ENCODE peak calls at places on chromosomes 2 and 18, in four cellular contexts. One of them, this sample, is unnamed.

GRCh38 chr2:42172020-42172419 is 2.9 kb downstream of the EML4 start:
- DNase-seq in body of pancreas: no peak
- DNase-seq in cardiac fibroblast: no peak
- DNase-seq in CD4-positive, alpha-beta T cell: no peak
- DNase-seq in this sample: no peak

GRCh38 chr2:217160978-217161973 is 301.4 kb upstream of the TNP1 start:
- DNase-seq in body of pancreas: no peak
- DNase-seq in cardiac fibroblast: no peak
- DNase-seq in CD4-positive, alpha-beta T cell: no peak
- DNase-seq in this sample: no peak

GRCh38 chr2:120480903-120481445 is 135.0 kb downstream of the INHBB start:
- DNase-seq in body of pancreas: no peak
- DNase-seq in cardiac fibroblast: no peak
- DNase-seq in CD4-positive, alpha-beta T cell: no peak
- DNase-seq in this sample: no peak

GRCh38 chr18:45086777-45087176 is 406.1 kb downstream of the SETBP1 start:
- DNase-seq in body of pancreas: no peak
- DNase-seq in cardiac fibroblast: no peak
- DNase-seq in CD4-positive, alpha-beta T cell: no peak
- DNase-seq in this sample: no peak

GRCh38 chr2:44510246-44510645 is 148.5 kb downstream of the CAMKMT start:
- DNase-seq in body of pancreas: no peak
- DNase-seq in cardiac fibroblast: peak; percentile 8
- DNase-seq in CD4-positive, alpha-beta T cell: no peak
- DNase-seq in this sample: no peak

GRCh38 chr2:197181491-197181890 is 129.1 kb downstream of the ANKRD44 start:
- DNase-seq in body of pancreas: no peak
- DNase-seq in cardiac fibroblast: peak; percentile 69
- DNase-seq in CD4-positive, alpha-beta T cell: no peak
- DNase-seq in this sample: no peak

GRCh38 chr2:156322681-156323211 is 9.8 kb downstream of the NR4A2 start:
- DNase-seq in body of pancreas: no peak
- DNase-seq in cardiac fibroblast: no peak
- DNase-seq in CD4-positive, alpha-beta T cell: no peak
- DNase-seq in this sample: no peak

GRCh38 chr18:67381608-67382150 is 134.8 kb downstream of the DSEL start:
- DNase-seq in body of pancreas: no peak
- DNase-seq in cardiac fibroblast: no peak
- DNase-seq in CD4-positive, alpha-beta T cell: no peak
- DNase-seq in this sample: no peak

GRCh38 chr18:62485684-62486083 is 37.1 kb upstream of the ZCCHC2 start:
- DNase-seq in body of pancreas: no peak
- DNase-seq in cardiac fibroblast: peak; percentile 90
- DNase-seq in CD4-positive, alpha-beta T cell: no peak
- DNase-seq in this sample: no peak

GRCh38 chr18:44741070-44741469 is 60.4 kb downstream of the SETBP1 start:
- DNase-seq in body of pancreas: no peak
- DNase-seq in cardiac fibroblast: no peak
- DNase-seq in CD4-positive, alpha-beta T cell: no peak
- DNase-seq in this sample: no peak

GRCh38 chr18:21330122-21330701 is 88.2 kb downstream of the GREB1L start:
- DNase-seq in body of pancreas: no peak
- DNase-seq in cardiac fibroblast: peak; percentile 82
- DNase-seq in CD4-positive, alpha-beta T cell: no peak
- DNase-seq in this sample: no peak

GRCh38 chr2:72117718-72118117 is 29.9 kb downstream of the CYP26B1 start:
- DNase-seq in body of pancreas: no peak
- DNase-seq in cardiac fibroblast: no peak
- DNase-seq in CD4-positive, alpha-beta T cell: no peak
- DNase-seq in this sample: no peak

GRCh38 chr2:221767106-221767878 is 195.2 kb upstream of the EPHA4 start:
- DNase-seq in body of pancreas: no peak
- DNase-seq in cardiac fibroblast: peak; percentile 12
- DNase-seq in CD4-positive, alpha-beta T cell: no peak
- DNase-seq in this sample: no peak

GRCh38 chr18:9101730-9102390 is 639 bp upstream of the NDUFV2 start:
- DNase-seq in body of pancreas: no peak
- DNase-seq in cardiac fibroblast: peak; percentile 86
- DNase-seq in CD4-positive, alpha-beta T cell: no peak
- DNase-seq in this sample: no peak

GRCh38 chr18:49227456-49227855 is 233.0 kb downstream of the DYM start:
- DNase-seq in body of pancreas: no peak
- DNase-seq in cardiac fibroblast: no peak
- DNase-seq in CD4-positive, alpha-beta T cell: peak; percentile 2
- DNase-seq in this sample: no peak

GRCh38 chr2:203453858-203454451 is 81.1 kb downstream of the RAPH1 start:
- DNase-seq in body of pancreas: no peak
- DNase-seq in cardiac fibroblast: peak; percentile 79
- DNase-seq in CD4-positive, alpha-beta T cell: no peak
- DNase-seq in this sample: no peak

GRCh38 chr18:21074336-21075323 is 37.0 kb downstream of the ROCK1 start:
- DNase-seq in body of pancreas: no peak
- DNase-seq in cardiac fibroblast: no peak
- DNase-seq in CD4-positive, alpha-beta T cell: no peak
- DNase-seq in this sample: no peak

GRCh38 chr2:112242384-112242783 is 12.5 kb downstream of the ZC3H8 start:
- DNase-seq in body of pancreas: no peak
- DNase-seq in cardiac fibroblast: no peak
- DNase-seq in CD4-positive, alpha-beta T cell: no peak
- DNase-seq in this sample: no peak

GRCh38 chr18:26496528-26496927 is 51.8 kb downstream of the KCTD1 start:
- DNase-seq in body of pancreas: no peak
- DNase-seq in cardiac fibroblast: no peak
- DNase-seq in CD4-positive, alpha-beta T cell: no peak
- DNase-seq in this sample: no peak

GRCh38 chr2:111184725-111185495 is 64.2 kb downstream of the BCL2L11 start:
- DNase-seq in body of pancreas: no peak
- DNase-seq in cardiac fibroblast: no peak
- DNase-seq in CD4-positive, alpha-beta T cell: no peak
- DNase-seq in this sample: no peak

GRCh38 chr18:41145526-41145925 is 809.5 kb upstream of the PIK3C3 start:
- DNase-seq in body of pancreas: no peak
- DNase-seq in cardiac fibroblast: peak; percentile 62
- DNase-seq in CD4-positive, alpha-beta T cell: no peak
- DNase-seq in this sample: no peak

GRCh38 chr2:234747032-234747431 is 204.8 kb upstream of the SH3BP4 start:
- DNase-seq in body of pancreas: no peak
- DNase-seq in cardiac fibroblast: peak; percentile 44
- DNase-seq in CD4-positive, alpha-beta T cell: no peak
- DNase-seq in this sample: no peak

GRCh38 chr2:234745347-234745746 is 206.5 kb upstream of the SH3BP4 start:
- DNase-seq in body of pancreas: no peak
- DNase-seq in cardiac fibroblast: no peak
- DNase-seq in CD4-positive, alpha-beta T cell: no peak
- DNase-seq in this sample: no peak

GRCh38 chr2:234739061-234739460 is 212.8 kb upstream of the SH3BP4 start:
- DNase-seq in body of pancreas: no peak
- DNase-seq in cardiac fibroblast: no peak
- DNase-seq in CD4-positive, alpha-beta T cell: no peak
- DNase-seq in this sample: no peak

GRCh38 chr2:234741976-234742375 is 209.8 kb upstream of the SH3BP4 start:
- DNase-seq in body of pancreas: no peak
- DNase-seq in cardiac fibroblast: peak; percentile 72
- DNase-seq in CD4-positive, alpha-beta T cell: no peak
- DNase-seq in this sample: no peak
- TF ChIP-seq CTCF in body of pancreas: no peak
- TF ChIP-seq CTCF in cardiac fibroblast: no peak
- TF ChIP-seq CTCF in CD4-positive, alpha-beta T cell: no peak
- TF ChIP-seq CTCF in this sample: no peak

DNA sequence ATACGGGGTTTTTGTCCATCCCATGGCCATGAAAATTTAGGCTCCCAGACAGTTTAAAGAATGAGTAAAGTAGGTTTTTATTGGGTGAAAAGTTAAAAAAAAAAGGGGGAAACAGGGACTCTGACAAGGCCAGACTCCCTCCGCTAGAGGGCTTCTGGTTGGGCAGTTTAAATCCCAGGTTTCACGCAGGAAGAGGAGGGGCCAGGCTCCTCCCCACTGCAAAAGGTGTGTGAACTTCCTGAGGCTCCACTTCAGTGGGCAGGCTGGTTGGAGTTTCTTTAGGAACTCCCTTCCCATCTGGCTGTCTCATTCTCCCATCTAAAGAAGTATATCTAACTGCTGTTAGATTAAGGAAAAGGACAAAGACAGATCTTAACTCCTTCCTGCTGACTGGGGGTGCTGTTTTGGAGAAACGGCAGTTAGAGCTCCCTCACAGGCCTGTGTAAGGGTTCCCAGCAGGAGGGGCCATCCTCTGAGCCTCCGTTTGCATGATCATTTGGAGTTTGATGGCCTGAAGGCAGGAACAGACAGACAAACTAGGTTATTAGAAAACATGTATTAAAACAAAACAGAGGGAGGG is 1160.7 kb downstream of the CNTNAP5 start:
- DNase-seq in body of pancreas: no peak
- DNase-seq in cardiac fibroblast: no peak
- DNase-seq in CD4-positive, alpha-beta T cell: no peak
- DNase-seq in this sample: no peak
- TF ChIP-seq CTCF in body of pancreas: no peak
- TF ChIP-seq CTCF in cardiac fibroblast: no peak
- TF ChIP-seq CTCF in CD4-positive, alpha-beta T cell: no peak
- TF ChIP-seq CTCF in this sample: no peak

GRCh38 chr2:128528133-128528532 is 209.5 kb upstream of the HS6ST1 start:
- DNase-seq in body of pancreas: no peak
- DNase-seq in cardiac fibroblast: no peak
- DNase-seq in CD4-positive, alpha-beta T cell: no peak
- DNase-seq in this sample: no peak

GRCh38 chr2:128533101-128533500 is 214.4 kb upstream of the HS6ST1 start:
- DNase-seq in body of pancreas: no peak
- DNase-seq in cardiac fibroblast: no peak
- DNase-seq in CD4-positive, alpha-beta T cell: no peak
- DNase-seq in this sample: no peak

GRCh38 chr2:128530025-128530573 is 211.4 kb upstream of the HS6ST1 start:
- DNase-seq in body of pancreas: no peak
- DNase-seq in cardiac fibroblast: no peak
- DNase-seq in CD4-positive, alpha-beta T cell: no peak
- DNase-seq in this sample: no peak

GRCh38 chr2:128534688-128535392 is 216.2 kb upstream of the HS6ST1 start:
- DNase-seq in body of pancreas: no peak
- DNase-seq in cardiac fibroblast: no peak
- DNase-seq in CD4-positive, alpha-beta T cell: no peak
- DNase-seq in this sample: no peak

GRCh38 chr2:128531856-128532255 is 213.2 kb upstream of the HS6ST1 start:
- DNase-seq in body of pancreas: no peak
- DNase-seq in cardiac fibroblast: no peak
- DNase-seq in CD4-positive, alpha-beta T cell: no peak
- DNase-seq in this sample: no peak
- TF ChIP-seq CTCF in body of pancreas: no peak
- TF ChIP-seq CTCF in cardiac fibroblast: no peak
- TF ChIP-seq CTCF in CD4-positive, alpha-beta T cell: no peak
- TF ChIP-seq CTCF in this sample: peak; percentile 46

GRCh38 chr2:64562148-64562784 is 38.1 kb downstream of the AFTPH start:
- DNase-seq in body of pancreas: no peak
- DNase-seq in cardiac fibroblast: peak; percentile 51
- DNase-seq in CD4-positive, alpha-beta T cell: no peak
- DNase-seq in this sample: no peak
- TF ChIP-seq CTCF in body of pancreas: peak; percentile 13
- TF ChIP-seq CTCF in cardiac fibroblast: peak; percentile 31
- TF ChIP-seq CTCF in CD4-positive, alpha-beta T cell: no peak
- TF ChIP-seq CTCF in this sample: peak; percentile 59